ENCODE peak calls at places on chromosomes 6 and 20, in five cellular contexts. I, B, W, R and T are unnamed samples.

GRCh38 chr20:973785-974194 is 28.3 kb downstream of the RSPO4 start:
- DNase-seq in R (no peak), W (peak), I (peak), B (no peak), T (peak)

GRCh38 chr6:110755411-110755834 is 59.8 kb downstream of the CDK19 start:
- DNase-seq in R (no peak), W (no peak), I (no peak), B (no peak), T (no peak)

GRCh38 chr20:8461186-8461585 is 329.1 kb downstream of the PLCB1 start:
- DNase-seq in W (no peak), B (no peak), R (no peak), I (no peak), T (no peak)

GRCh38 chr6:41713650-41714291 is 21.6 kb downstream of the TFEB start:
- DNase-seq in B (no peak), R (no peak), W (peak), I (no peak), T (no peak)

GRCh38 chr6:45724511-45724910 is 291.1 kb downstream of the CLIC5 start:
- DNase-seq in W (peak), B (peak), I (no peak), R (no peak), T (no peak)

GRCh38 chr20:4064118-4064962 is 49.0 kb upstream of the RNF24 start:
- DNase-seq in W (peak), I (peak), R (no peak), B (no peak), T (peak)

GRCh38 chr6:166598441-166599138 is 12.1 kb upstream of the RAMACL start:
- DNase-seq in R (no peak), W (peak), B (peak), I (no peak), T (no peak)

GRCh38 chr20:49405062-49405683 is 77.3 kb downstream of the KCNB1 start:
- DNase-seq in I (no peak), W (no peak), R (no peak), B (no peak), T (no peak)

GRCh38 chr6:145075425-145075824 is 659.9 kb downstream of the EPM2A start:
- DNase-seq in I (no peak), B (no peak), W (no peak), R (no peak), T (no peak)

GRCh38 chr6:99613398-99613704 is 6.7 kb downstream of the PRDM13 start:
- DNase-seq in R (peak), W (no peak), B (no peak), I (peak), T (peak)

GRCh38 chr20:63736893-63737689 is 627 bp downstream of the LIME1 start:
- DNase-seq in R (no peak), W (no peak), I (no peak), B (no peak), T (peak)

GRCh38 chr20:841568-842546 is 8.3 kb downstream of the FAM110A start:
- DNase-seq in R (no peak), B (no peak), W (no peak), I (no peak), T (no peak)

GRCh38 chr20:41175201-41175651 is 37.9 kb downstream of the PLCG1 start:
- DNase-seq in B (no peak), R (no peak), W (no peak), I (no peak), T (no peak)

GRCh38 chr6:157428418-157429202 is 47.6 kb downstream of the ZDHHC14 start:
- DNase-seq in R (no peak), I (peak), B (no peak), W (peak), T (no peak)

GRCh38 chr6:125101128-125101527 is 52.4 kb upstream of the TPD52L1 start:
- DNase-seq in I (no peak), B (no peak), W (no peak), R (no peak), T (no peak)

GRCh38 chr6:107398005-107398404 is 61.4 kb downstream of the PDSS2 start:
- DNase-seq in R (no peak), W (no peak), B (no peak), I (no peak), T (no peak)

GRCh38 chr20:42442728-42443127 is 747.0 kb downstream of the PTPRT start:
- DNase-seq in R (no peak), B (no peak), W (no peak), I (no peak), T (no peak)

GRCh38 chr6:15364401-15365037 is 118.7 kb downstream of the JARID2 start:
- DNase-seq in W (no peak), B (no peak), I (no peak), R (no peak), T (no peak)

GRCh38 chr20:50991076-50991475 is 31.8 kb downstream of the KCNG1 start:
- DNase-seq in B (no peak), R (no peak), I (no peak), W (no peak), T (no peak)

GRCh38 chr6:122778334-122778733 is 1.2 kb upstream of the FABP7 start:
- DNase-seq in W (no peak), R (no peak), B (no peak), I (no peak), T (no peak)

GRCh38 chr6:161303628-161304340 is 29.9 kb upstream of the AGPAT4 start:
- DNase-seq in R (no peak), I (no peak), W (peak), B (no peak), T (no peak)

GRCh38 chr6:108549741-108550140 is 11.0 kb upstream of the FOXO3 start:
- DNase-seq in I (no peak), W (no peak), B (no peak), R (no peak), T (no peak)

GRCh38 chr20:53032021-53033001 is 60.2 kb downstream of the TSHZ2 start:
- DNase-seq in I (no peak), B (no peak), R (no peak), W (no peak), T (no peak)

GRCh38 chr6:42727084-42727601 is 4.7 kb upstream of the PRPH2 start:
- DNase-seq in I (no peak), R (no peak), W (peak), B (no peak), T (no peak)

GRCh38 chr6:123587838-123588545 is 48.8 kb downstream of the TRDN start:
- DNase-seq in I (no peak), W (no peak), R (no peak), B (no peak), T (no peak)

GRCh38 chr6:155530219-155530834 is 74.7 kb upstream of the NOX3 start:
- DNase-seq in R (no peak), I (peak), W (peak), B (no peak), T (peak)

GRCh38 chr20:33559212-33559611 is 69.3 kb downstream of the CBFA2T2 start:
- DNase-seq in R (no peak), W (no peak), I (no peak), B (no peak), T (no peak)

GRCh38 chr20:18750735-18751134 is 62.8 kb upstream of the SCP2D1 start:
- DNase-seq in W (no peak), I (no peak), B (no peak), R (no peak), T (no peak)

GRCh38 chr6:35583893-35584688 is 71.4 kb upstream of the TULP1 start:
- DNase-seq in I (peak), B (peak), R (peak), W (peak), T (peak)

GRCh38 chr20:63917811-63918210 is 22.9 kb downstream of the DNAJC5 start:
- DNase-seq in B (no peak), I (no peak), R (no peak), W (no peak), T (no peak)

GRCh38 chr6:28981391-28981832 is 23.7 kb downstream of the ZNF311 start:
- DNase-seq in W (peak), B (no peak), R (peak), I (peak), T (peak)

GRCh38 chr6:38146658-38147027 is 327.1 kb downstream of the ZFAND3 start:
- DNase-seq in I (no peak), R (no peak), B (no peak), W (no peak), T (no peak)

GRCh38 chr6:33272358-33273128 is 668 bp downstream of the RPS18 start:
- DNase-seq in B (no peak), I (no peak), R (no peak), W (no peak), T (no peak)

GRCh38 chr20:12847862-12848261 is 160.9 kb upstream of the SPTLC3 start:
- DNase-seq in B (no peak), R (no peak), W (no peak), I (peak), T (peak)

GRCh38 chr6:38176797-38177751 is 357.5 kb downstream of the ZFAND3 start:
- DNase-seq in I (no peak), W (no peak), R (no peak), B (no peak), T (no peak)

GRCh38 chr20:1539816-1540215 is 17.7 kb downstream of the SIRPD start:
- DNase-seq in R (no peak), W (no peak), I (no peak), B (no peak), T (no peak)

GRCh38 chr6:105484238-105485161 is 81.6 kb upstream of the PREP start:
- DNase-seq in I (peak), R (no peak), W (peak), B (no peak), T (peak)

GRCh38 chr6:109852713-109853112 is 125.4 kb upstream of the GPR6 start:
- DNase-seq in B (no peak), R (no peak), I (no peak), W (no peak), T (no peak)

GRCh38 chr6:9647043-9647520 is 767.8 kb downstream of the TFAP2A start:
- DNase-seq in R (no peak), I (no peak), B (no peak), W (no peak), T (no peak)

GRCh38 chr20:34951652-34952051 is 4.0 kb downstream of the GSS start:
- DNase-seq in W (no peak), I (no peak), R (no peak), B (no peak), T (peak)